ENCODE peak calls at places on chromosome 6, in six cellular contexts. T is HCT116, V is H1, A is HepG2, O is K562, Y is GM12878. R is an unnamed sample.

GRCh38 chr6:134176283-134176975 is 124.0 kb upstream of the SLC2A12 start:
- DNase-seq in V (peak; percentile 74), T (no peak), O (no peak), Y (no peak), A (no peak), R (no peak)

GRCh38 chr6:296151-297122 is 4.2 kb downstream of the DUSP22 start:
- DNase-seq in T (no peak), A (no peak), Y (peak; percentile 92), V (peak; percentile 28), O (no peak), R (no peak)

GRCh38 chr6:136923116-136923953 is 1.2 kb downstream of the SLC35D3 start:
- DNase-seq in O (no peak), T (no peak), Y (no peak), V (peak; percentile 62), A (no peak), R (no peak)

GRCh38 chr6:33904050-33904827 is 100.4 kb upstream of the MLN start:
- DNase-seq in A (no peak), T (no peak), Y (peak; percentile 79), V (no peak), O (peak; percentile 86), R (peak; percentile 5)

GRCh38 chr6:154882107-154882506 is 113.0 kb upstream of the TIAM2 start:
- DNase-seq in T (no peak), V (no peak), Y (no peak), A (no peak), O (no peak), R (no peak)

GRCh38 chr6:129641344-129641743 is 68.6 kb downstream of the ARHGAP18 start:
- DNase-seq in V (no peak), T (peak; percentile 61), Y (no peak), A (peak; percentile 51), O (no peak), R (no peak)

GRCh38 chr6:116443105-116443504 is 18.1 kb upstream of the CALHM6 start:
- DNase-seq in A (no peak), V (no peak), T (no peak), Y (no peak), O (no peak), R (no peak)

GRCh38 chr6:100617633-100618348 is 153.1 kb upstream of the SIM1 start:
- DNase-seq in V (no peak), A (no peak), Y (no peak), O (no peak), T (no peak), R (no peak)

GRCh38 chr6:111484655-111484974 is 1.6 kb upstream of the REV3L start:
- DNase-seq in A (peak; percentile 29), V (no peak), T (no peak), O (no peak), Y (no peak), R (no peak)

GRCh38 chr6:132764370-132764769 is 6.7 kb upstream of the VNN2 start:
- DNase-seq in O (no peak), Y (no peak), A (no peak), T (no peak), V (no peak), R (no peak)

GRCh38 chr6:5051394-5051793 is 33.7 kb upstream of the PPP1R3G start:
- DNase-seq in A (no peak), V (no peak), T (no peak), O (no peak), Y (no peak), R (no peak)

GRCh38 chr6:40322336-40322735 is 264.8 kb downstream of the LRFN2 start:
- DNase-seq in V (no peak), T (no peak), Y (no peak), A (no peak), O (no peak), R (no peak)

GRCh38 chr6:138691595-138692057 is 81.9 kb upstream of the CCDC28A start:
- DNase-seq in A (peak; percentile 45), O (no peak), T (peak; percentile 52), V (no peak), Y (no peak), R (no peak)

GRCh38 chr6:157996918-157997702 is 15.4 kb downstream of the SYNJ2 start:
- DNase-seq in V (no peak), A (no peak), T (no peak), O (peak; percentile 61), Y (no peak), R (no peak)

GRCh38 chr6:137094411-137095008 is 49.7 kb upstream of the IL20RA start:
- DNase-seq in Y (peak; percentile 91), V (peak; percentile 65), A (peak; percentile 74), O (peak; percentile 50), T (peak; percentile 56), R (peak; percentile 58)

GRCh38 chr6:87909849-87910248 is 137.8 kb upstream of the SPACA1 start:
- DNase-seq in T (no peak), V (no peak), Y (no peak), A (no peak), O (no peak), R (no peak)

GRCh38 chr6:95365454-95365853 is 211.9 kb upstream of the MANEA start:
- DNase-seq in Y (no peak), V (no peak), O (no peak), T (no peak), A (no peak), R (no peak)

GRCh38 chr6:77454386-77454785 is 8.9 kb downstream of the HTR1B start:
- DNase-seq in O (no peak), T (no peak), V (no peak), A (no peak), Y (no peak), R (no peak)

GRCh38 chr6:52346503-52346902 is 15.4 kb upstream of the PAQR8 start:
- DNase-seq in O (no peak), T (no peak), A (no peak), Y (no peak), V (no peak), R (no peak)

GRCh38 chr6:123715243-123715863 is 78.6 kb upstream of the TRDN start:
- DNase-seq in O (peak; percentile 7), A (peak; percentile 39), T (peak; percentile 7), Y (no peak), V (no peak), R (peak; percentile 6)

DNA sequence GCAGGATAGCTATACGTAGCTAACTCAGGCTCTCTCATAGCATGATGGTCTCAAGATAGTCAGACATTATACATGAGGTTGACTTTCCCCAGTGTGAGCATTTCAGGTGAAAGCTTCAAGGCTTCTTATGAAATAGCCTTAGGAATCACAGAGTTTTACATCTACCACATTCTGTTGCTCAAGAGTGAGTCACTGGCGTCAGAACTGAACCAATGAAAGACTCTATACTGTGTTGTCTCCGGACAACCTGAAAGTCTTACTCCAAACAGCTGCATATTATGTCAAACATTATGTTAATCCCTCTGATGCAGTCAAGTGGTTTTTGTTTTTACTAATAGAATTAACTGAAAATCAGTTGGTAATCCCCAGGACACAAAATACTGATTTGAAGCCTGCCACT is 79.8 kb upstream of the TRDN start:
- DNase-seq in A (no peak), Y (no peak), T (no peak), V (no peak), O (no peak), R (no peak)
- TF ChIP-seq ZNF274 in A (no peak), Y (no peak), T (no peak), V (no peak), O (no peak), R (no peak)

GRCh38 chr6:37569999-37570776 is 70.5 kb upstream of the CCDC167 start:
- DNase-seq in T (no peak), O (no peak), Y (no peak), A (no peak), V (no peak), R (no peak)
- TF ChIP-seq ZNF274 in T (no peak), O (no peak), Y (no peak), A (no peak), V (no peak), R (no peak)

GRCh38 chr6:72262254-72262653 is 359.6 kb upstream of the KCNQ5 start:
- DNase-seq in O (no peak), V (no peak), T (no peak), Y (no peak), A (no peak), R (no peak)
- TF ChIP-seq ZNF274 in O (no peak), V (no peak), T (no peak), Y (no peak), A (no peak), R (no peak)

GRCh38 chr6:119343573-119344146 is 5.9 kb downstream of the MAN1A1 start:
- DNase-seq in A (peak; percentile 51), T (no peak), O (no peak), V (no peak), Y (no peak), R (no peak)

GRCh38 chr6:119344306-119344705 is 5.3 kb downstream of the MAN1A1 start:
- DNase-seq in T (no peak), A (peak; percentile 40), Y (no peak), V (no peak), O (peak; percentile 19), R (no peak)

GRCh38 chr6:119345114-119345513 is 4.4 kb downstream of the MAN1A1 start:
- DNase-seq in O (no peak), A (no peak), T (no peak), V (no peak), Y (no peak), R (no peak)

GRCh38 chr6:119342430-119342829 is 7.1 kb downstream of the MAN1A1 start:
- DNase-seq in T (no peak), Y (no peak), O (no peak), V (no peak), A (no peak), R (no peak)

GRCh38 chr6:119343167-119343566 is 6.4 kb downstream of the MAN1A1 start:
- DNase-seq in T (no peak), Y (no peak), A (no peak), V (no peak), O (peak; percentile 25), R (no peak)
- TF ChIP-seq ZNF274 in T (no peak), Y (no peak), A (no peak), V (no peak), O (no peak), R (no peak)

DNA sequence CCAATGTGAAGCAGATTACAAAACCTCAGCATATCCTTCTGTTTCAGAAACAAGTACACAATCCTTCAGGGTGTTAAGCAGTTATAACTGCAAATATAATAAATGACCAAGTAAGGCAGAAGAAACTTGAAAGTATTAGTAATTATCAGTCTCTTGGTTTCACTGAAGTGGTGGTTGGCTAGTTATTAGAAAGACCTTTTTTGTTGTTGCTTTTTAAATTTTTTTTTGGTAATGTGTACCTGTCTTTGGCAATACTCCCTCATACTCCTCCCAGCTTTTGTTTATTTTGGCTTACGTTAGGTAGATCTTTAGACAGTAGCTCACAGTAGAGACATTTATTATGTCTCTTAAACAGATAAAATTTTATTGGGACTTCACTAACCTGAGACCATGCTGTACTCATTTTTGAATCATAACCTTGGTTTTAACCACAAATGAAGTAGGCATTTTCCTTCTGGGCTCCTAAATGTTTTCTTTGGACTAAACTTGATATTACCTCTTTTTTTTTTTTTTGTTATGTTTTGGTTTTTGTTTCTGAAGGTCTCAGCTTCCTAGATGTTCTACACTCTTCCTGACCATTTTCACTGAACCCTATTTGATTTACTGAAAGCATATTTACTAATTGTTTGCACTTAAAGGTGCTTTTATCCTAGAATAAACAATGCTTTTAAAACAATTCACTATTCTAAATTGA is 6.4 kb downstream of the CD2AP start:
- DNase-seq in O (no peak), V (no peak), A (peak; percentile 31), Y (no peak), T (no peak), R (no peak)
- TF ChIP-seq ZNF274 in O (no peak), V (no peak), A (no peak), Y (no peak), T (no peak), R (no peak)